ENCODE peak calls at places on chromosomes 2 and 18, in four cellular contexts. U is posterior cingulate gyrus, K is lung microvascular endothelial cell, P is ELR. M is an unnamed sample.

GRCh38 chr2:25293958-25294513 is 47.7 kb downstream of the DNMT3A start:
- DNase-seq in U (no peak), K (no peak), P (no peak), M (no peak)

GRCh38 chr2:48723125-48723524 is 32.4 kb downstream of the LHCGR start:
- DNase-seq in U (no peak), K (peak; percentile 69), P (peak; percentile 60), M (no peak)

GRCh38 chr2:215521031-215521430 is 85.2 kb upstream of the FN1 start:
- DNase-seq in U (no peak), K (no peak), P (no peak), M (no peak)

GRCh38 chr2:28654981-28655322 is 96.7 kb upstream of the PPP1CB start:
- DNase-seq in U (no peak), K (no peak), P (no peak), M (no peak)

GRCh38 chr18:61972389-61973264 is 79.8 kb upstream of the RNF152 start:
- DNase-seq in U (no peak), K (no peak), P (no peak), M (no peak)

GRCh38 chr2:55771612-55772011 is 78.0 kb upstream of the PNPT1 start:
- DNase-seq in U (no peak), K (peak; percentile 64), P (peak; percentile 78), M (no peak)

GRCh38 chr2:46230115-46230571 is 67.1 kb upstream of the EPAS1 start:
- DNase-seq in U (no peak), K (no peak), P (no peak), M (no peak)

GRCh38 chr2:19272039-19272438 is 86.4 kb downstream of the OSR1 start:
- DNase-seq in U (no peak), K (no peak), P (no peak), M (no peak)

GRCh38 chr2:73640946-73641766 is 1.1 kb downstream of the NAT8 start:
- DNase-seq in U (no peak), K (no peak), P (no peak), M (no peak)

GRCh38 chr2:11682590-11682915 is 12.6 kb upstream of the NTSR2 start:
- DNase-seq in U (no peak), K (no peak), P (no peak), M (no peak)

GRCh38 chr2:239370876-239371725 is 29.7 kb downstream of the HDAC4 start:
- DNase-seq in U (no peak), K (no peak), P (no peak), M (no peak)

GRCh38 chr2:238790126-238790820 is 57.6 kb upstream of the TWIST2 start:
- DNase-seq in U (no peak), K (no peak), P (peak; percentile 71), M (no peak)

GRCh38 chr2:109335586-109336266 is 206.7 kb downstream of the SH3RF3 start:
- DNase-seq in U (no peak), K (peak; percentile 65), P (peak; percentile 93), M (no peak)

GRCh38 chr2:233477548-233478433 is 88.8 kb downstream of the USP40 start:
- DNase-seq in U (no peak), K (no peak), P (no peak), M (no peak)

GRCh38 chr18:64992654-64993053 is 758.2 kb upstream of the CDH7 start:
- DNase-seq in U (no peak), K (no peak), P (no peak), M (no peak)

GRCh38 chr2:118845005-118845842 is 2.2 kb downstream of the EN1 start:
- DNase-seq in U (no peak), K (no peak), P (no peak), M (no peak)

GRCh38 chr2:171531291-171531690 is 9.0 kb downstream of the CYBRD1 start:
- DNase-seq in U (no peak), K (peak; percentile 78), P (peak; percentile 78), M (no peak)

GRCh38 chr2:9782197-9782719 is 61.0 kb upstream of the TAF1B start:
- DNase-seq in U (no peak), K (peak; percentile 79), P (peak; percentile 20), M (peak; percentile 64)

GRCh38 chr18:22378672-22379282 is 38.9 kb downstream of the CTAGE1 start:
- DNase-seq in U (no peak), K (peak; percentile 53), P (peak; percentile 51), M (no peak)

GRCh38 chr2:11658208-11658607 is 11.8 kb downstream of the NTSR2 start:
- DNase-seq in U (no peak), K (no peak), P (no peak), M (no peak)

GRCh38 chr2:2528801-2529200 is 197.7 kb upstream of the MYT1L start:
- DNase-seq in U (no peak), K (no peak), P (no peak), M (no peak)

GRCh38 chr18:7633171-7633570 is 66.1 kb downstream of the PTPRM start:
- DNase-seq in U (no peak), K (no peak), P (no peak), M (no peak)

GRCh38 chr2:197174539-197175094 is 136.0 kb downstream of the ANKRD44 start:
- DNase-seq in U (no peak), K (peak; percentile 66), P (peak; percentile 68), M (no peak)

GRCh38 chr2:203683932-203684556 is 22.4 kb upstream of the CD28 start:
- DNase-seq in U (no peak), K (peak; percentile 97), P (peak; percentile 97), M (no peak)

GRCh38 chr18:28149810-28150420 is 27.0 kb downstream of the CDH2 start:
- DNase-seq in U (no peak), K (no peak), P (no peak), M (no peak)

GRCh38 chr2:229412686-229413085 is 141.6 kb upstream of the PID1 start:
- DNase-seq in U (no peak), K (no peak), P (no peak), M (no peak)

GRCh38 chr2:205763708-205764501 is 81.6 kb downstream of the NRP2 start:
- DNase-seq in U (peak; percentile 68), K (peak; percentile 85), P (peak; percentile 61), M (no peak)

GRCh38 chr2:151560289-151560688 is 150.6 kb downstream of the RIF1 start:
- DNase-seq in U (no peak), K (peak; percentile 29), P (peak; percentile 48), M (no peak)

GRCh38 chr18:45122510-45122909 is 441.8 kb downstream of the SETBP1 start:
- DNase-seq in U (no peak), K (no peak), P (no peak), M (no peak)

GRCh38 chr2:88059979-88060906 is 4.7 kb upstream of the KRCC1 start:
- DNase-seq in U (peak; percentile 17), K (peak; percentile 38), P (peak; percentile 65), M (no peak)

GRCh38 chr2:172046080-172046678 is 39.1 kb upstream of the DLX1 start:
- DNase-seq in U (no peak), K (peak; percentile 24), P (no peak), M (no peak)

GRCh38 chr18:26470011-26470637 is 78.2 kb downstream of the KCTD1 start:
- DNase-seq in U (no peak), K (no peak), P (peak; percentile 53), M (no peak)

GRCh38 chr2:234978466-234979203 is 26.8 kb downstream of the SH3BP4 start:
- DNase-seq in U (no peak), K (peak; percentile 64), P (peak; percentile 64), M (no peak)

GRCh38 chr18:11946756-11947155 is 34.6 kb upstream of the IMPA2 start:
- DNase-seq in U (no peak), K (peak; percentile 78), P (peak; percentile 61), M (no peak)

GRCh38 chr2:230921806-230922595 is 3.0 kb downstream of the GPR55 start:
- DNase-seq in U (no peak), K (no peak), P (no peak), M (no peak)

GRCh38 chr2:117834992-117835391 is 20.5 kb downstream of the DDX18 start:
- DNase-seq in U (no peak), K (no peak), P (no peak), M (no peak)

GRCh38 chr18:46299465-46300004 is 195.3 kb downstream of the HAUS1 start:
- DNase-seq in U (no peak), K (no peak), P (no peak), M (no peak)

M was measured in T-helper 9 cell.